ENCODE peak calls at places on chromosome 11, in nine cellular contexts. One of them, this sample, is unnamed.

GRCh38 chr11:128913806-128914205 is 22.6 kb downstream of the KCNJ5 start:
- DNase-seq in lower lobe of right lung: no peak
- DNase-seq in ecto neural progenitor cell: no peak
- DNase-seq in psoas muscle: no peak
- DNase-seq in GM23338: no peak
- DNase-seq in HCT116: no peak
- DNase-seq in stimulated activated CD4-positive, alpha-beta T cell treated with anti-CD3 and anti-CD28 coated beads, Interleukin-2, amount 100 ng/mL, for 48 hours: no peak
- DNase-seq in nephron progenitor cell: no peak
- DNase-seq in mucosa of gallbladder: no peak
- DNase-seq in this sample: no peak

GRCh38 chr11:15128621-15129020 is 13.9 kb downstream of the INSC start:
- DNase-seq in lower lobe of right lung: no peak
- DNase-seq in ecto neural progenitor cell: no peak
- DNase-seq in psoas muscle: no peak
- DNase-seq in GM23338: no peak
- DNase-seq in HCT116: no peak
- DNase-seq in stimulated activated CD4-positive, alpha-beta T cell treated with anti-CD3 and anti-CD28 coated beads, Interleukin-2, amount 100 ng/mL, for 48 hours: no peak
- DNase-seq in nephron progenitor cell: no peak
- DNase-seq in mucosa of gallbladder: no peak
- DNase-seq in this sample: no peak

GRCh38 chr11:1939006-1939626 is 8.0 kb upstream of the MRPL23 start:
- DNase-seq in lower lobe of right lung: no peak
- DNase-seq in ecto neural progenitor cell: no peak
- DNase-seq in psoas muscle: peak
- DNase-seq in GM23338: no peak
- DNase-seq in HCT116: no peak
- DNase-seq in stimulated activated CD4-positive, alpha-beta T cell treated with anti-CD3 and anti-CD28 coated beads, Interleukin-2, amount 100 ng/mL, for 48 hours: no peak
- DNase-seq in nephron progenitor cell: peak
- DNase-seq in mucosa of gallbladder: no peak
- DNase-seq in this sample: no peak

GRCh38 chr11:112797653-112798293 is 163.4 kb upstream of the NCAM1 start:
- DNase-seq in lower lobe of right lung: no peak
- DNase-seq in ecto neural progenitor cell: peak
- DNase-seq in psoas muscle: no peak
- DNase-seq in GM23338: peak
- DNase-seq in HCT116: no peak
- DNase-seq in stimulated activated CD4-positive, alpha-beta T cell treated with anti-CD3 and anti-CD28 coated beads, Interleukin-2, amount 100 ng/mL, for 48 hours: peak
- DNase-seq in nephron progenitor cell: peak
- DNase-seq in mucosa of gallbladder: peak
- DNase-seq in this sample: peak

GRCh38 chr11:124740277-124740882 is 638 bp downstream of the NRGN start:
- DNase-seq in lower lobe of right lung: peak
- DNase-seq in ecto neural progenitor cell: peak
- DNase-seq in psoas muscle: no peak
- DNase-seq in GM23338: peak
- DNase-seq in HCT116: no peak
- DNase-seq in stimulated activated CD4-positive, alpha-beta T cell treated with anti-CD3 and anti-CD28 coated beads, Interleukin-2, amount 100 ng/mL, for 48 hours: peak
- DNase-seq in nephron progenitor cell: no peak
- DNase-seq in mucosa of gallbladder: no peak
- DNase-seq in this sample: peak

GRCh38 chr11:62020661-62021060 is 53.2 kb upstream of the FTH1 start:
- DNase-seq in lower lobe of right lung: no peak
- DNase-seq in ecto neural progenitor cell: no peak
- DNase-seq in psoas muscle: no peak
- DNase-seq in GM23338: no peak
- DNase-seq in HCT116: no peak
- DNase-seq in stimulated activated CD4-positive, alpha-beta T cell treated with anti-CD3 and anti-CD28 coated beads, Interleukin-2, amount 100 ng/mL, for 48 hours: no peak
- DNase-seq in nephron progenitor cell: no peak
- DNase-seq in mucosa of gallbladder: no peak
- DNase-seq in this sample: no peak

GRCh38 chr11:16242806-16243205 is 113.5 kb downstream of the SOX6 start:
- DNase-seq in lower lobe of right lung: no peak
- DNase-seq in ecto neural progenitor cell: no peak
- DNase-seq in psoas muscle: no peak
- DNase-seq in GM23338: no peak
- DNase-seq in HCT116: no peak
- DNase-seq in stimulated activated CD4-positive, alpha-beta T cell treated with anti-CD3 and anti-CD28 coated beads, Interleukin-2, amount 100 ng/mL, for 48 hours: no peak
- DNase-seq in nephron progenitor cell: no peak
- DNase-seq in mucosa of gallbladder: no peak
- DNase-seq in this sample: no peak

GRCh38 chr11:117677729-117678310 is 119.2 kb downstream of the DSCAML1 start:
- DNase-seq in lower lobe of right lung: no peak
- DNase-seq in ecto neural progenitor cell: no peak
- DNase-seq in psoas muscle: no peak
- DNase-seq in GM23338: no peak
- DNase-seq in HCT116: no peak
- DNase-seq in stimulated activated CD4-positive, alpha-beta T cell treated with anti-CD3 and anti-CD28 coated beads, Interleukin-2, amount 100 ng/mL, for 48 hours: no peak
- DNase-seq in nephron progenitor cell: no peak
- DNase-seq in mucosa of gallbladder: no peak
- DNase-seq in this sample: no peak